ENCODE peak calls at places on chromosomes 6 and 20, in seven cellular contexts. O, X, U, K, S, M and T are unnamed samples. For H3K4me1, the result is how much of the 10 kb centered on the place peaks cover.

GRCh38 chr6:122035193-122035592 is 364.3 kb upstream of the HSF2 start:
- DNase-seq in S (no peak), K (no peak), O (no peak), U (no peak), M (no peak), X (no peak), T (no peak)

GRCh38 chr6:163793584-163793983 is 379.1 kb downstream of the QKI start:
- DNase-seq in X (no peak), K (peak), U (peak), S (no peak), O (no peak), M (no peak), T (no peak)

GRCh38 chr20:44646641-44647274 is 4.7 kb downstream of the ADA start:
- DNase-seq in S (no peak), U (no peak), O (no peak), X (no peak), M (peak), K (no peak), T (no peak)

GRCh38 chr20:3248167-3248992 is 9.4 kb upstream of the SLC4A11 start:
- DNase-seq in M (no peak), X (peak), S (peak), O (no peak), K (no peak), U (no peak), T (no peak)

GRCh38 chr20:50305636-50306477 is 115.2 kb downstream of the CEBPB start:
- DNase-seq in U (peak), K (no peak), M (no peak), X (no peak), O (peak), S (no peak), T (no peak)

GRCh38 chr6:90458353-90459224 is 128.3 kb downstream of the MAP3K7 start:
- DNase-seq in M (no peak), U (no peak), O (no peak), S (no peak), K (no peak), X (peak), T (no peak)

GRCh38 chr20:49501917-49502316 is 19.4 kb upstream of the KCNB1 start:
- DNase-seq in M (no peak), O (no peak), X (peak), S (no peak), U (peak), K (peak), T (no peak)

GRCh38 chr6:62285612-62286469 is at the start of gene KHDRBS2:
- DNase-seq in X (no peak), O (peak), K (no peak), S (peak), M (peak), U (peak), T (no peak)

GRCh38 chr20:24738981-24739633 is 210.0 kb upstream of the CST7 start:
- DNase-seq in X (no peak), U (no peak), K (no peak), S (peak), O (no peak), M (peak), T (no peak)

DNA sequence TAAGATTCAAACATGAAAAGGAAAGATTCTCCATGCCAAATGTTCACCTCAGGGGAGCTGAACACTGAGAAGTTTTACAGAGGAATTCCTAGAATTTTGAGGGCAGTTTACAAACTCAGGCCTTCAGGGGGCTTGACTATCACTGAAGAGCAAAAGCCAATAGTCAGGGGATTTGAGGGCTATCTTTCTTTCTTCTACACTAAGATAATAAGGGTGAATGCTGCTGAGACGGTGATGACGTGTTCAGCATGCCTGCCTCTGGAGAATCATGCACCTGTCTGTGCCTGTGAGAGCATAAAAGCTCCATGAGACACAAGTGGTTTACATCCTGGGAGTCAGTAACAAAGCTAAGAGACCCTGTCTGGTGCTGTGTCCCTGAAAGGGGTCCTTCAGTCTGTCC is 1085.6 kb downstream of the KIF16B start:
- DNase-seq in K (no peak), S (no peak), X (no peak), M (no peak), U (no peak), O (no peak), T (no peak)
- H3K27ac ChIP-seq in K (no peak), S (no peak), X (no peak), M (no peak), U (no peak), O (no peak), T (no peak)

GRCh38 chr6:31270788-31271640 is 878 bp downstream of the HLA-C start:
- DNase-seq in M (no peak), U (no peak), O (peak), K (no peak), X (no peak), S (peak), T (no peak)
- TF ChIP-seq SIN3A in M (no peak), U (no peak), O (no peak), K (no peak), X (no peak), S (no peak), T (no peak)

DNA sequence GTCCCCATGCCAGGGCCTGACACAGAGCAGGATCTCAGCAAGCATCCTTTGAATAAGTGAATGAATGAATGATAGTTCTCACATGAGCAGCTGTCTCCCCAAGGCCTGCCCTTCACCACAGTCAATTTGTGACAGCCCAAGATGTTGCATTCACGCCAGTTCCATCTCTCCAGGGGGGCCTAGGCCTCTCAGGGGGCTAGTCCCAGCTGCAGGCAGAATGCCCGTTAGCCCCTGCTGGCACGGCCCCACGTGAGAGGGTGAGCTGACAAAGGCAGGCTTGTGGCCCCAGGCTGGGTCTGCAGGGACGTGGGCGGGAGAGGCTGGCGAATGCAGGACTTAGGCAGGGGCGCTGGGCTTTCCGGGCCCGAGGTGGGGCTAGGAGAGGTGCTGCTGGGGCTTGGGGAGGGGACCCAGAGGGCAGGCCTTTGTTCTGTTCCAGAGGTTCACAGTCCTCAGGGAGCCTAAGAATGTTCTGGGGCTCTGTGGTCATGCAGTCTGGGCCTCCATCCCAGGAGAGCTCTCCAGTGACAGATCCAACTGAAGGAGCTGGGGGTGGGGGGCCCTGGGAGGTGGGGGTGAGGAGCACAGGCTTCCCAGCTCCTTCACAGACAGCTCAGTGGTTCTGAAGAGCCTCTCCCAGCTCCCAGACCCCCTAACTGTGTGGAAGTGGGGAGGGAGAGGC is 30.5 kb upstream of the TLDC2 start:
- DNase-seq in M (no peak), K (no peak), O (no peak), S (no peak), U (no peak), X (no peak), T (no peak)
- H3K4me1 ChIP-seq in M (half or more), K (under half), O (under half), S (under half), U (under half), X (under half), T (under half)

GRCh38 chr20:4936851-4937412 is 64.4 kb downstream of the SLC23A2 start:
- DNase-seq in S (no peak), M (no peak), O (no peak), K (no peak), X (no peak), U (peak), T (no peak)
- H3K27ac ChIP-seq in S (no peak), M (no peak), O (no peak), K (no peak), X (no peak), U (peak), T (no peak)

DNA sequence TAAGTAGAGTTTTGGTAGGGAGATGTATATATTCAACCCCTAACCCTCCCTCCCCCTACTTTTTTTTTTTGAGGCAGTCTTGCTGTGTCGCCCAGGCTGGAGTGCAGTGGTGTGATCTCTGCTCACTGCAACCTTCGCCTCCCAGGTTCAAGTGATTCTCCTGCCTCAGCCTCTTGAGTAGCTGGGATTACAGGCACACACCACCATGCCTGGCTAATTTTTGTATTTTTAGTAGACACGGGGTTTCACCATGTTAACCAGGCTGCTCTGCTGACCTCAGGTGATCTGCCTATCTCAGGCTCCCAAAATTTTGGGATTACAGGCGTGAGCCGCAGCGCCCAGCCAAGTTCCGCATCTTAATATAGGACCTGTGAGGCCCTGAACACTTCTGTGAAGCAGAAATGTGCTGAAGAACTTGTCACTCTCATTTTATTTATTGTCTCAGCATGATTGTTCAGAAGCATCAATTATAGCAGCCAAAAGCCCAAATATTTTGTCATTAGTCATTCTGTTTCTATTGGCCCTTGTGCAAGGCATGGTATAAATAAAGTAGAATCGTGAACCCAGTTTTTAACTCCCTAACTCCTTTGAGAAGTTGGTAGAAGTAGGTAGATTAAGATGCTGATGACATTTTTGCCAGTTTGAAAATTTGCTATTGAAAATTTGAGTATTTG is 19.4 kb downstream of the DSTN start:
- DNase-seq in M (no peak), S (no peak), X (no peak), U (no peak), K (no peak), O (no peak), T (no peak)
- TF ChIP-seq SIN3A in M (no peak), S (no peak), X (no peak), U (no peak), K (no peak), O (no peak), T (no peak)

GRCh38 chr20:10419550-10420133 is 14.4 kb downstream of the MKKS start:
- DNase-seq in X (no peak), U (no peak), O (no peak), S (no peak), K (peak), M (no peak), T (peak)
- H3K4me1 ChIP-seq in X (under half), U (under half), O (under half), S (under half), K (under half), M (under half), T (under half)